ENCODE peak calls at places on chromosomes 5 and 9, in eight cellular contexts. F is HCT116, L is neural progenitor cell, T is SK-N-SH, C is OCI-LY7, D is hepatocyte, P is GM23338, N is PC-3. W is an unnamed sample.

GRCh38 chr9:35515766-35516165 is 25.9 kb downstream of the RUSC2 start:
- DNase-seq in F (no peak), L (no peak), T (no peak), C (no peak), D (no peak), P (no peak), N (no peak), W (no peak)

GRCh38 chr5:119409235-119409815 is 43.0 kb upstream of the HSD17B4 start:
- DNase-seq in F (no peak), L (no peak), T (no peak), C (peak), D (no peak), P (no peak), N (no peak), W (peak)

GRCh38 chr5:38796000-38796738 is 49.6 kb upstream of the OSMR start:
- DNase-seq in F (no peak), L (no peak), T (no peak), C (no peak), D (no peak), P (no peak), N (peak), W (no peak)

GRCh38 chr5:143078321-143078720 is 308.1 kb downstream of the ARHGAP26 start:
- DNase-seq in F (no peak), L (no peak), T (no peak), C (no peak), D (no peak), P (no peak), N (no peak), W (no peak)

GRCh38 chr5:176366575-176366894 is 1.2 kb downstream of the ARL10 start:
- DNase-seq in F (no peak), L (no peak), T (no peak), C (no peak), D (no peak), P (peak), N (no peak), W (no peak)

GRCh38 chr5:102138243-102138653 is 157.8 kb downstream of the SLCO4C1 start:
- DNase-seq in F (no peak), L (no peak), T (no peak), C (no peak), D (peak), P (no peak), N (no peak), W (no peak)

GRCh38 chr9:106830527-106831140 is 32.3 kb upstream of the ZNF462 start:
- DNase-seq in F (no peak), L (no peak), T (no peak), C (no peak), D (no peak), P (no peak), N (no peak), W (no peak)

GRCh38 chr5:176818391-176819098 is 8.2 kb downstream of the UNC5A start:
- DNase-seq in F (peak), L (no peak), T (no peak), C (no peak), D (no peak), P (no peak), N (no peak), W (no peak)

GRCh38 chr5:143376911-143377838 is 26.3 kb downstream of the NR3C1 start:
- DNase-seq in F (peak), L (no peak), T (no peak), C (no peak), D (peak), P (peak), N (peak), W (no peak)

GRCh38 chr5:106730912-106731311 is 939.8 kb downstream of the EFNA5 start:
- DNase-seq in F (no peak), L (no peak), T (no peak), C (no peak), D (no peak), P (no peak), N (no peak), W (no peak)

GRCh38 chr9:806285-807156 is 35.0 kb upstream of the DMRT1 start:
- DNase-seq in F (no peak), L (peak), T (peak), C (peak), D (peak), P (peak), N (peak), W (peak)

GRCh38 chr9:107487521-107488399 is 1.8 kb downstream of the KLF4 start:
- DNase-seq in F (no peak), L (peak), T (peak), C (no peak), D (peak), P (peak), N (peak), W (no peak)

GRCh38 chr9:109912726-109913460 is 132.9 kb downstream of the PALM2AKAP2 start:
- DNase-seq in F (no peak), L (no peak), T (no peak), C (peak), D (no peak), P (no peak), N (peak), W (peak)

GRCh38 chr5:82244854-82245635 is 33.1 kb downstream of the RPS23 start:
- DNase-seq in F (no peak), L (no peak), T (no peak), C (no peak), D (no peak), P (peak), N (no peak), W (no peak)

GRCh38 chr9:18544456-18544855 is 70.5 kb downstream of the ADAMTSL1 start:
- DNase-seq in F (no peak), L (no peak), T (no peak), C (no peak), D (no peak), P (no peak), N (peak), W (no peak)

GRCh38 chr5:75335952-75336624 is 932 bp upstream of the HMGCR start:
- DNase-seq in F (peak), L (no peak), T (peak), C (peak), D (peak), P (peak), N (peak), W (peak)

GRCh38 chr9:28234899-28235277 is 661.6 kb upstream of the C9orf72 start:
- DNase-seq in F (no peak), L (no peak), T (no peak), C (no peak), D (peak), P (no peak), N (peak), W (peak)

GRCh38 chr9:97845763-97846162 is 7.3 kb upstream of the FOXE1 start:
- DNase-seq in F (no peak), L (no peak), T (no peak), C (no peak), D (no peak), P (no peak), N (no peak), W (no peak)

GRCh38 chr9:97848237-97848581 is 4.8 kb upstream of the FOXE1 start:
- DNase-seq in F (no peak), L (peak), T (peak), C (no peak), D (no peak), P (peak), N (no peak), W (no peak)

GRCh38 chr9:97848582-97849237 is 4.3 kb upstream of the FOXE1 start:
- DNase-seq in F (no peak), L (peak), T (no peak), C (no peak), D (no peak), P (peak), N (no peak), W (no peak)

GRCh38 chr9:97846347-97846746 is 6.7 kb upstream of the FOXE1 start:
- DNase-seq in F (no peak), L (no peak), T (no peak), C (no peak), D (no peak), P (peak), N (no peak), W (no peak)

DNA sequence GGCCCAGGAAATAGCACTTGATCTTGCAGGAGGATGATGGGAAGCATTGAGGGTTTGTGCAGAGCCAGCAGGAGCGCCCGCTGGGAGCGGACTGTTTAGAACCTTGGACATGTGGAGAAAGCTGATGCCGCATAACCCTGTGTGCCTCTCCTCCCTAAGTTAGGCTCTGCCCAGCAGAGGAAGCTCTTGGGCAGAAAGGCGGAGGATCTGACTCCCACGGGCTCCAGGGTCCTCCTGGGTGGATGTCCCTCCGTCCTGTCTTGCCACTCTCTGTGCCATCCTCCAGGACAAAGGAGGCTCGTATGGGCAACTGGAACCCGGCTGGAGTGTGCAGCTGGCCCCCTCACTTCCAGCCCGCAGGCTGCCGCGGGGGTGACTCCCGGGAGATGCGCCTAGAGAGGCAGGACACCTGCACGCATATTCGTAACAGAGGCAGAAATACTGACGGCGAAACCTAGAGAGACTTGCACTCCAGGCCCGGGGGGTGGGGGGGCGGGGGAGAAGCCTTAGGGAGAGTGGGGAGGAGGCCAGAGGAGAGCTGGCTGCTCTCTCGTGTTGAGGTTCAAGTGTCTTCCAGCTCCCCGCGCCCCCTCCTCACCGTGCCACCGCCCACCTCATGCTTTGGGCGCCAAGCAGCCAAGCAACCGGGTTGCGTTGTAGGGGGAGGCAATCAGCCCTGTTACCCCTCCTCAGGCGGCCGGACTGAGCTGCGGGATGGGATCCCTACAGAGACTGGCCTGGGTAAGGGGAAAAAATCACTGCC is 5.4 kb upstream of the FOXE1 start:
- DNase-seq in F (no peak), L (no peak), T (no peak), C (no peak), D (no peak), P (peak), N (no peak), W (no peak)
- TF ChIP-seq CTCF in F (no peak), L (no peak), T (no peak), C (no peak), D (no peak), P (no peak), N (no peak), W (no peak)

DNA sequence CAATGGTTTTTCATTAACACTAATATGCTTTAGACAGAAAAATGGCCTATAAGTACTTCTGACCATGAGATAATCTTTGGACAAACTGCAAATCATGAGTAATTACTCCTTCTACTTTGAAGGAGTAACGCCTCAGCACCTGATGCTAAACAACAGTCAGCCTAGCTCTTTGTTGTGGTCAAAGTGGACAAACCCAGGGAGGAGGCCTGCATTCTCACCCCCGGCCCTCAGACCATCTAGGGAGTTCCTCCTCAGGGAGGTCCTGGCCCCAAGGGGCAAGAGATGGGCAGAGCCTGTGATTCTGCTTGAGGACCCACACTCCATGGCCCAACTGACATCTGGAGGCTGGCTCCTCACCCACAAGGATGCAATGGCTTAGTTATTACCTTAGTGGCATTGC is 48.2 kb upstream of the ANGPTL2 start:
- DNase-seq in F (no peak), L (no peak), T (no peak), C (no peak), D (no peak), P (no peak), N (no peak), W (no peak)
- TF ChIP-seq EZH2phosphoT487 in F (no peak), L (no peak), T (no peak), C (no peak), D (no peak), P (no peak), N (no peak), W (no peak)

GRCh38 chr9:19787672-19788071 is 1.2 kb downstream of the SLC24A2 start:
- DNase-seq in F (no peak), L (no peak), T (no peak), C (no peak), D (no peak), P (no peak), N (no peak), W (no peak)
- TF ChIP-seq CTCF in F (no peak), L (no peak), T (no peak), C (no peak), D (no peak), P (no peak), N (no peak), W (no peak)

DNA sequence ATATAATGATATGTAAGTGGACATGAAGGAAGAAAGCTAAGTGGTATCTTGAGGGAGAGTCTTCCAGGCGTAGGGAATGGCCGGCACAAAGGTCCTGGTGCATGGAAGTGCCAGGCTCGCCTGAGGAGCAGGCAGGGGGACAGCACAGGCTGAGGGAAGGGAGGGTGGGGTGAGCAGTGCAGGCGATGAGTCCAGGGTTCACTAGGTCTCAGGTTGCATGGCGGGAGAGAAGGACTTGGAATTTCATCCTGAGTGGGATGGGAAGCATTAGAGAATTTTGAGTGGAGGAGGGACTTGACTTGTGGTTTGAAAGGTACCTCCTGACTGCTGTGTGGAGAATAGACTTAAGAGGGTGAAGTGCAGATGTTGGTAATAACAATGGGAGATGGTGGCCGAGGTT is 268.9 kb downstream of the ARHGEF28 start:
- DNase-seq in F (no peak), L (no peak), T (no peak), C (no peak), D (no peak), P (no peak), N (no peak), W (no peak)
- TF ChIP-seq EZH2phosphoT487 in F (no peak), L (no peak), T (no peak), C (no peak), D (no peak), P (no peak), N (no peak), W (no peak)

DNA sequence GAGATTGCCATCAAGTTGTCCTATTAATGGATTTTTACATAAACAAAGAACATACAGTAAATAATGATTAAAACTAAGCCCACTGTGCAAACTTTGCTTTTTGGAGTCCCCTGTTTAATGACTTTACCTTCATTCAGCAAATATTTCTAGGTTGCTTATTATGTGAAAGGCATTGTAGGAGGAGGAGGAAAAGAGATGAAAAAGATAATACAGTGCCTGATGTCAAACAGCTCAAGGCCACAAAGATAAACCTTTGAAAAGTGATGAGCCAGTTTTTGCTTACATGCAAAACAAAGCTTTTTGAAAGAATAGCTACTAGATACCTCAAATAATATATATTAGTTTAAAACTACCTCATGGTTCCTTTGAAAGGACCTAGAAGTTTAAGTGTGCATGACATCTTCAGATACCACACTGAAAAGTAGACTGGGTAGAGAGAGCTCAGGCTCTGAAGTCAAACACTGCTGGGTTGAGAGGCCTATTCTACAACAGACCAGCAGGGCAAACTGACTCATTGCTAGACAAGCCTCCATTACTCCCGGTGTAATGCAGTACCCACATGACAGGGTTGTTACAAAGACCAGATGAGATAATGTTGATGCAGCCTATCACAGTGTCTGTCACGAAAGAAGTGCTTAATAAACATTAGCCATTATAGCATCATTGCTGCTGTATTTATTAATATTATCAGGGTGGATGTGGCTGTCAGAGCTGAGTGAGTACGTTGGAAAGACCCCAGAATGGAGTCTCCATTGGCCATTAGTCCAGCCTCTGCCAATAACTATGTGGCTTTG is 11.8 kb downstream of the DEPDC1B start:
- DNase-seq in F (no peak), L (peak), T (peak), C (no peak), D (peak), P (peak), N (peak), W (no peak)
- TF ChIP-seq CTCF in F (no peak), L (peak), T (peak), C (peak), D (peak), P (peak), N (peak), W (no peak)

DNA sequence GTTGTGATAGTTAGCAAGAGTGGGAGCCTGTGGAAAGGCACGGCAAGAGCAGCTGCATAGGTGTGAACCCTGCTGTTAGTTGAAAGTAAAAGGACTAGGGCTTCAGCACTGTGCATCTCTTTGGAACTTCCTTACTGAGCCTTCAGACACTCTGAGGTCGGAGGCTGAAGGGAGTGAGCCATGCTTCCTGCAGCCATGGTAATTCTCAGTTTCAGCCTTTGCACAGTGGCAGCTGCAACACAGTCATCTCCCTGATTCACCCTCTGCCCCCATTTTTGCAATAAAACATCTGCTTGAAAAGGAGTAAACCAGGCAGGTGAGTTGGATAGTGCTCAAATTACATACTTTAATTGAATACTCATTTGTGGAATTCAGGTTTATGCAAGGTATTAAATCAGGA is 6.5 kb upstream of the TLE4 start:
- DNase-seq in F (no peak), L (no peak), T (no peak), C (peak), D (no peak), P (no peak), N (peak), W (peak)
- TF ChIP-seq EZH2phosphoT487 in F (no peak), L (no peak), T (no peak), C (no peak), D (no peak), P (no peak), N (no peak), W (no peak)

DNA sequence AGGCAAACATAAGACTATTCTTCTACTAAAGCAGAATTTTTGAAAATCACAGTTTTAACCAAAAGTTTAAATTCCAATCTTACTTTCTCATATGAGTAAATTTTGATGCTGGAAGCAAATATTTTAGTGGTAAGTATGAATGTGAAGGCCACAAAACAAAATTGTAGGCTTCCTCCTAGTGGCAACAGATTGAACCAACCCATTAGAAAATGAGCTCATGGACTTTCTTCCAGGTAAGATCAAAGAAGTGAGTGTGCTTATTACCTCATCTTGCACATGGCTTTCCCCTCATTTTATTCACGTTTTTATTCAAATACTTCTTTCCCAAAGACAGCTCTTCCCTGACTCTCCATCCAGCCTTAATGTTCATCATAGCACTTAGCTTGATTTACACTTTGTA is 16.5 kb upstream of the RLN2 start:
- DNase-seq in F (no peak), L (no peak), T (no peak), C (peak), D (no peak), P (peak), N (peak), W (no peak)
- TF ChIP-seq CTCF in F (no peak), L (no peak), T (no peak), C (peak), D (no peak), P (peak), N (peak), W (no peak)

GRCh38 chr5:33530183-33530962 is 89.6 kb downstream of the TARS1 start:
- DNase-seq in F (no peak), L (peak), T (no peak), C (no peak), D (no peak), P (peak), N (no peak), W (no peak)
- TF ChIP-seq EZH2phosphoT487 in F (no peak), L (no peak), T (no peak), C (no peak), D (no peak), P (no peak), N (no peak), W (no peak)

GRCh38 chr5:76601470-76601869 is 21.7 kb downstream of the F2RL2 start:
- DNase-seq in F (peak), L (peak), T (peak), C (peak), D (peak), P (peak), N (peak), W (peak)
- TF ChIP-seq CTCF in F (peak), L (peak), T (peak), C (peak), D (peak), P (peak), N (peak), W (peak)

DNA sequence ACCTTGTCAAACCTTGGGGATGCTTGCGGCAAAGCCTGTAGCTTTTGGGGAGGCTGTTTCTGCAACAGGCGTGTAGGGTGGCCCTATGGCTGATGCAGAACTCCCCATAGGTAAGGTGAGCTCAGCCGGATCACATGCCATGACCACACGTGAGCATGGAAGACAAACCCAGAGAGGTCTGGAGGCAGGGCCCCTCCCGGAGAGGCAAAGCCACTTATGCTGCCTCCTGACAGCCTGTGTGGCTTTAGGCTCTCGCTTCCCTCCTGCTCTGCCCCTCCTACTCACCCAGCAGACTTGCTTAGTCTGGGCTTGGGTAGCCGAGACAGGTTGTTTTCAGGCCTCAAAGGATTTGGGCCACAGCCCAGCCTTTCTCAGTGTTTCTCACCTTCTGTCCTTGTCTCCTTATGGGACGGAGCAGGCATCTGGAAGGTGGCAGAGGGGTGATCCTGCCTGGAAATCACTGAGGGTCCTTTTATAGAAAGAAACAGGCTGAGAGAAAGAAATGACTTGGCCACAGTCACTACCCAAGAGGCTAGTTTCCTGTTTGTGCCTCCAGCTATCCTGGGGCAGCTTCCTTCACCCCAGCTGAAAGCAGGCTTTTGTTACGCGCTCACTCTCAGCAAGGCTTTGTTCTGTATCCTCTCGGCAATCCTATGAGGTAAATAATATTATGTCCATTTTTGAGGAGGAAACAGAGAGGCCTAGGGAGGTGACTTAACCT is 89.9 kb downstream of the DAB2IP start:
- DNase-seq in F (no peak), L (peak), T (no peak), C (no peak), D (no peak), P (peak), N (no peak), W (no peak)
- TF ChIP-seq EZH2phosphoT487 in F (no peak), L (no peak), T (no peak), C (no peak), D (no peak), P (no peak), N (no peak), W (no peak)